ENCODE peak calls at places on chromosomes 12 and 14, in five cellular contexts. O, J, R, S and I are unnamed samples.
A peak's percentile ranks its signal among the peaks of the same experiment; 100 is the strongest.

GRCh38 chr12:56160160-56160763 is 2.1 kb downstream of the MYL6 start:
- DNase-seq in O (no peak), S (peak; percentile 55), J (no peak), R (peak; percentile 63), I (no peak)

GRCh38 chr12:66647034-66647691 is 31.7 kb downstream of the GRIP1 start:
- DNase-seq in S (peak; percentile 74), J (peak; percentile 98), O (no peak), R (no peak), I (no peak)

GRCh38 chr14:102539544-102540309 is 30.2 kb upstream of the ANKRD9 start:
- DNase-seq in O (no peak), R (no peak), S (peak; percentile 98), J (peak; percentile 37), I (no peak)

GRCh38 chr14:63764103-63764502 is 36.2 kb upstream of the SGPP1 start:
- DNase-seq in J (no peak), O (no peak), S (no peak), R (no peak), I (no peak)

GRCh38 chr12:112116232-112117060 is 7.9 kb upstream of the NAA25 start:
- DNase-seq in R (peak; percentile 41), O (peak; percentile 59), S (peak; percentile 95), J (peak; percentile 72), I (no peak)

GRCh38 chr12:121513464-121514183 is 67.2 kb downstream of the KDM2B start:
- DNase-seq in R (peak; percentile 58), S (no peak), J (no peak), O (no peak), I (no peak)

GRCh38 chr14:80202888-80203562 is 8.3 kb downstream of the DIO2 start:
- DNase-seq in O (peak; percentile 2), S (peak; percentile 8), J (no peak), R (peak; percentile 10), I (no peak)

GRCh38 chr14:84969501-84969900 is 560.4 kb upstream of the FLRT2 start:
- DNase-seq in R (no peak), S (no peak), O (no peak), J (no peak), I (no peak)

GRCh38 chr14:61322799-61323290 is 1.5 kb downstream of the PRKCH start:
- DNase-seq in R (no peak), J (no peak), S (no peak), O (no peak), I (no peak)

GRCh38 chr12:64672925-64673409 is 62.7 kb downstream of the RASSF3 start:
- DNase-seq in J (peak; percentile 29), O (no peak), R (peak; percentile 93), S (peak; percentile 68), I (no peak)

GRCh38 chr12:39451977-39452376 is 9.1 kb upstream of the KIF21A start:
- DNase-seq in O (no peak), R (no peak), S (no peak), J (no peak), I (no peak)

GRCh38 chr14:102139248-102140026 is at the start of gene WDR20:
- DNase-seq in R (peak; percentile 99), O (peak; percentile 98), J (peak; percentile 96), S (peak; percentile 98), I (peak; percentile 99)

GRCh38 chr12:125249932-125250331 is 184.7 kb downstream of the AACS start:
- DNase-seq in J (no peak), R (no peak), O (no peak), S (no peak), I (no peak)

GRCh38 chr12:20624718-20625117 is 70.4 kb upstream of the SLCO1C1 start:
- DNase-seq in J (peak; percentile 30), O (peak; percentile 16), R (no peak), S (peak; percentile 69), I (no peak)

GRCh38 chr12:87413784-87414183 is 615.4 kb downstream of the C12orf50 start:
- DNase-seq in S (peak; percentile 95), O (no peak), R (no peak), J (peak; percentile 67), I (no peak)

GRCh38 chr12:12510141-12510540 is 52.5 kb downstream of the DUSP16 start:
- DNase-seq in S (peak; percentile 27), J (no peak), R (no peak), O (no peak), I (no peak)

GRCh38 chr14:106848330-106849121 is 1322.1 kb downstream of the TMEM121 start:
- DNase-seq in J (no peak), S (no peak), R (peak; percentile 53), O (no peak), I (no peak)

GRCh38 chr14:69625299-69626131 is 14.1 kb downstream of the SUSD6 start:
- DNase-seq in O (no peak), S (peak; percentile 59), R (peak; percentile 70), J (peak; percentile 28), I (no peak)

GRCh38 chr14:60396718-60397343 is 89.0 kb downstream of the C14orf39 start:
- DNase-seq in O (no peak), J (peak; percentile 2), S (no peak), R (no peak), I (no peak)

GRCh38 chr12:71665109-71665476 is 992 bp downstream of the THAP2 start:
- DNase-seq in R (no peak), S (no peak), J (no peak), O (no peak), I (no peak)

GRCh38 chr12:47033797-47034555 is 45.4 kb upstream of the PCED1B start:
- DNase-seq in J (peak; percentile 26), R (no peak), S (peak; percentile 60), O (no peak), I (no peak)

GRCh38 chr14:31126680-31127079 is 80.9 kb downstream of the HECTD1 start:
- DNase-seq in O (no peak), R (no peak), S (no peak), J (no peak), I (no peak)

GRCh38 chr12:64682572-64683277 is 72.4 kb downstream of the RASSF3 start:
- DNase-seq in O (no peak), J (peak; percentile 87), S (peak; percentile 97), R (peak; percentile 58), I (no peak)

GRCh38 chr12:99911076-99911475 is 73.7 kb downstream of the ANKS1B start:
- DNase-seq in R (no peak), S (peak; percentile 92), O (no peak), J (peak; percentile 83), I (no peak)
- TF ChIP-seq CTCF in R (no peak), S (no peak), O (no peak), J (no peak), I (no peak)

GRCh38 chr14:77040995-77041744 is 12.7 kb upstream of the IRF2BPL start:
- DNase-seq in R (peak; percentile 29), S (no peak), J (no peak), O (no peak), I (no peak)
- TF ChIP-seq CTCF in R (no peak), S (no peak), J (no peak), O (no peak), I (no peak)

DNA sequence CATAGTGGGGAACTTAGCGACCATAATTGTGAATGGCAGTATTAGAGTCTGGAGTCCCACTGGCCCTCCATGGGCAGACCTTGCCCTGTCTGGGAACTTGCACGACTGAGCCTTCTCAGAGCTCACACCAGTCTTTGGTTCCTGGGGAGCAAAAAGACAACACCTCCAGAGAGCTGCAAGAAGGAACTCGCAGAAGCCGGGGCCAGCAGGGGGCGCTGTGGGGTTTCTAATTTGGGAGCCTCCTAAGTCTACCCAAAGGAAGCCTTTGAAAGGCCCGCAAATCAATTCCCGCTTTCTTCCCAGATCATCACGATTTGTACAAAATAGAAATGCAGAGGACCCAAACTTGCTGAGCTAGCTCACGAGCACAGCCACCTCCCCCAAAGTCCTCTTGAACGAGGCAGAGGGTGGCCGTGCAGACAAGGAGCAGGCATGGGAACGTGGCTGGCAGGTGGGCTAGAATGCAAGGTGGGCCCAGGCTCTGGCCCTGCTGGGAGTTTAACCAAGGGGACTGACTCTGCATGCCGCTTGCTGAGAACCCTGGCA is 46.3 kb upstream of the FBXO21 start:
- DNase-seq in J (peak; percentile 67), R (peak; percentile 78), O (peak; percentile 97), S (peak; percentile 54), I (peak; percentile 86)
- TF ChIP-seq CTCF in J (peak; percentile 82), R (peak; percentile 76), O (peak; percentile 85), S (peak; percentile 76), I (peak; percentile 94)

DNA sequence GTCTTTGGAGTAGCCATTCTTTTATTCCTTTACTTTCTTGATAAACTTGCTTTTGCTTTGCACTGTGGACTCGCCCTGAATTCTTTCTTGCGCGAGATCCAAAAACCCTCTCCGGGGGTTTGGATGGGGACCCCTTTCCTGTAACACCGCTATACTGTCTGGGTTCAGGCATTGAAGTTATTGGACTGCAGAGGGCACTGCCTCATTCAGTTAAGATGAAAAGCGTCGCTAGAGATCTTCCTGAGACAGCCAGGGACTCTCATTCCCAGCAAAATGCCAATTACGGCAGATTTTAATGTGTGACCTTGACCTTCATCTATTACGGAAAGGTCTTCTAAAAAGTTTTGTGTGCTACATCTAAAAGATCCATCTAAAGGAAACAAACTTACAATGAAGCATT is 17.3 kb upstream of the RIMKLB start:
- DNase-seq in S (no peak), J (no peak), R (no peak), O (no peak), I (no peak)
- TF ChIP-seq CTCF in S (peak; percentile 8), J (peak; percentile 18), R (no peak), O (no peak), I (no peak)

GRCh38 chr12:25253371-25254068 is 2.8 kb upstream of the KRAS start:
- DNase-seq in O (no peak), S (no peak), J (no peak), R (no peak), I (no peak)

GRCh38 chr12:25254271-25254880 is 3.6 kb upstream of the KRAS start:
- DNase-seq in R (no peak), S (no peak), O (no peak), J (no peak), I (no peak)

GRCh38 chr12:25257590-25258324 is 7.0 kb upstream of the KRAS start:
- DNase-seq in O (no peak), R (no peak), J (no peak), S (no peak), I (no peak)

GRCh38 chr12:25256826-25257225 is 6.1 kb upstream of the KRAS start:
- DNase-seq in O (no peak), R (no peak), S (no peak), J (no peak), I (no peak)

GRCh38 chr12:25256005-25256404 is 5.3 kb upstream of the KRAS start:
- DNase-seq in R (no peak), J (no peak), S (no peak), O (no peak), I (no peak)
- TF ChIP-seq CTCF in R (no peak), J (no peak), S (no peak), O (no peak), I (no peak)